ENCODE peak calls at places on chromosomes 1 and 21, in five cellular contexts. One of them, this sample, is unnamed.

GRCh38 chr1:67552336-67552759 is 122.1 kb upstream of the SERBP1 start:
- DNase-seq in left lung: no peak
- DNase-seq in GOT3: no peak
- DNase-seq in upper lobe of left lung: no peak
- DNase-seq in HL-60: no peak
- DNase-seq in this sample: no peak

GRCh38 chr1:101316276-101316675 is 79.5 kb downstream of the S1PR1 start:
- DNase-seq in GOT3: no peak
- DNase-seq in HL-60: no peak
- DNase-seq in upper lobe of left lung: no peak
- DNase-seq in left lung: no peak
- DNase-seq in this sample: no peak

GRCh38 chr1:1361982-1362423 is 3.6 kb upstream of the MXRA8 start:
- DNase-seq in GOT3: no peak
- DNase-seq in upper lobe of left lung: no peak
- DNase-seq in left lung: peak
- DNase-seq in HL-60: no peak
- DNase-seq in this sample: no peak

GRCh38 chr1:4836574-4836973 is 182.2 kb downstream of the AJAP1 start:
- DNase-seq in GOT3: no peak
- DNase-seq in upper lobe of left lung: no peak
- DNase-seq in left lung: no peak
- DNase-seq in HL-60: no peak
- DNase-seq in this sample: no peak

GRCh38 chr1:147641695-147642592 is 28.4 kb downstream of the ACP6 start:
- DNase-seq in HL-60: peak
- DNase-seq in upper lobe of left lung: peak
- DNase-seq in left lung: no peak
- DNase-seq in GOT3: no peak
- DNase-seq in this sample: no peak

GRCh38 chr1:39656416-39656815 is 15.5 kb downstream of the NT5C1A start:
- DNase-seq in left lung: no peak
- DNase-seq in HL-60: no peak
- DNase-seq in upper lobe of left lung: no peak
- DNase-seq in GOT3: no peak
- DNase-seq in this sample: no peak

GRCh38 chr1:53348491-53349368 is 20.9 kb upstream of the LRP8 start:
- DNase-seq in HL-60: no peak
- DNase-seq in GOT3: no peak
- DNase-seq in left lung: no peak
- DNase-seq in upper lobe of left lung: peak
- DNase-seq in this sample: no peak

GRCh38 chr21:32844653-32845443 is 73.3 kb upstream of the PAXBP1 start:
- DNase-seq in upper lobe of left lung: no peak
- DNase-seq in left lung: no peak
- DNase-seq in HL-60: peak
- DNase-seq in GOT3: peak
- DNase-seq in this sample: no peak

GRCh38 chr1:108113496-108113895 is 86.6 kb downstream of the SLC25A24 start:
- DNase-seq in left lung: no peak
- DNase-seq in upper lobe of left lung: no peak
- DNase-seq in GOT3: no peak
- DNase-seq in HL-60: no peak
- DNase-seq in this sample: no peak

GRCh38 chr1:77639056-77639455 is 43.4 kb downstream of the ZZZ3 start:
- DNase-seq in left lung: no peak
- DNase-seq in upper lobe of left lung: no peak
- DNase-seq in GOT3: no peak
- DNase-seq in HL-60: no peak
- DNase-seq in this sample: no peak

GRCh38 chr1:107057197-107058133 is 991 bp downstream of the PRMT6 start:
- DNase-seq in left lung: peak
- DNase-seq in HL-60: peak
- DNase-seq in GOT3: peak
- DNase-seq in upper lobe of left lung: peak
- DNase-seq in this sample: peak

GRCh38 chr1:95451054-95451453 is 217.0 kb downstream of the RWDD3 start:
- DNase-seq in upper lobe of left lung: no peak
- DNase-seq in GOT3: no peak
- DNase-seq in left lung: no peak
- DNase-seq in HL-60: no peak
- DNase-seq in this sample: no peak

GRCh38 chr1:153292740-153293479 is 19.8 kb downstream of the PGLYRP3 start:
- DNase-seq in left lung: no peak
- DNase-seq in upper lobe of left lung: no peak
- DNase-seq in GOT3: no peak
- DNase-seq in HL-60: no peak
- DNase-seq in this sample: no peak

GRCh38 chr1:239879321-239880170 is 212.1 kb upstream of the FMN2 start:
- DNase-seq in left lung: no peak
- DNase-seq in HL-60: no peak
- DNase-seq in GOT3: no peak
- DNase-seq in upper lobe of left lung: no peak
- DNase-seq in this sample: no peak